ENCODE peak calls at places on chromosomes 12 and 14, in four cellular contexts. J, N, K and E are unnamed samples.

GRCh38 chr12:57195186-57195585 is 21.4 kb upstream of the NXPH4 start:
- DNase-seq in N (no peak), K (no peak), J (no peak), E (no peak)

GRCh38 chr12:15404485-15404884 is 82.2 kb downstream of the PTPRO start:
- DNase-seq in J (no peak), K (no peak), N (no peak), E (no peak)

GRCh38 chr14:72609205-72609916 is 284.5 kb downstream of the DPF3 start:
- DNase-seq in K (peak; percentile 17), J (no peak), N (peak; percentile 12), E (no peak)

GRCh38 chr12:132597333-132598283 is 12.8 kb downstream of the LRCOL1 start:
- DNase-seq in J (peak; percentile 23), K (peak; percentile 62), N (no peak), E (peak; percentile 74)

GRCh38 chr12:109310247-109311125 is 1.4 kb upstream of the FOXN4 start:
- DNase-seq in J (no peak), N (no peak), K (peak; percentile 58), E (no peak)

GRCh38 chr12:57242691-57243454 is 8.1 kb downstream of the STAC3 start:
- DNase-seq in J (peak; percentile 35), K (peak; percentile 100), N (peak; percentile 96), E (peak; percentile 95)

GRCh38 chr12:119659289-119659897 is 8.5 kb upstream of the PRKAB1 start:
- DNase-seq in N (no peak), J (peak; percentile 24), K (no peak), E (no peak)

GRCh38 chr12:82207556-82207955 is 150.6 kb downstream of the CCDC59 start:
- DNase-seq in N (no peak), K (no peak), J (no peak), E (no peak)

GRCh38 chr12:44873898-44874297 is 2.2 kb downstream of the NELL2 start:
- DNase-seq in N (no peak), K (no peak), J (peak; percentile 4), E (peak; percentile 27)

GRCh38 chr14:91352101-91352500 is 65.5 kb downstream of the CCDC88C start:
- DNase-seq in K (no peak), J (no peak), N (no peak), E (no peak)

GRCh38 chr14:65179918-65180724 is 77.8 kb upstream of the MAX start:
- DNase-seq in K (no peak), N (no peak), J (peak; percentile 89), E (no peak)

GRCh38 chr12:45192041-45192695 is 23.7 kb upstream of the ANO6 start:
- DNase-seq in N (no peak), J (peak; percentile 73), K (no peak), E (peak; percentile 98)

GRCh38 chr14:101193845-101194355 is 290.4 kb upstream of the RTL1 start:
- DNase-seq in K (no peak), N (no peak), J (no peak), E (no peak)

GRCh38 chr14:55160989-55161388 is 30.4 kb downstream of the DLGAP5 start:
- DNase-seq in K (no peak), J (peak; percentile 54), N (no peak), E (no peak)

GRCh38 chr14:90091393-90091792 is 29.6 kb downstream of the KCNK13 start:
- DNase-seq in N (no peak), K (no peak), J (peak; percentile 20), E (no peak)

GRCh38 chr12:129119537-129119936 is 266.3 kb downstream of the GLT1D1 start:
- DNase-seq in K (no peak), N (no peak), J (no peak), E (peak; percentile 39)

GRCh38 chr12:92539966-92540791 is 162.6 kb upstream of the PLEKHG7 start:
- DNase-seq in K (peak; percentile 50), N (peak; percentile 41), J (no peak), E (peak; percentile 34)

GRCh38 chr12:13816394-13816793 is 165.0 kb downstream of the GRIN2B start:
- DNase-seq in J (no peak), N (no peak), K (no peak), E (peak; percentile 76)

DNA sequence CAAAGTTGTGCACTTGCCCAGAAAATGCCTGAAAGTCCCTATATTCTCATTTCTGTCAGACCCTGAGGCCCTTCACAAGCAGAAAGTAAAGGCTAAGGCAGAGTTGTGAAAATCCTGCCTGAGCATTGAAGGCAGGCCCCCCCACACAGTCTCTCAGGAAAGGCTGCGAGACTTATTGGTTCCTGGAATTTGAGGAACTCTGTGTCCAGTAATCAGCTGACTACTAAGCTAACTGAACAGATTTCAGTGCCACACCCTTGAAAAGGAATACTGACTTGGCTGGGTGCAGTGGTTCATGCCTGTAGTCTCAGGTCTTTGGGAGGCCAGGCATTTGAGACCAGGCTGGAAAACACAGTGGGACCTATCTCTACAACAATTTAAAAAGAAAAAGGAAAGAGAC is 21.1 kb upstream of the PPP2R5E start:
- DNase-seq in N (no peak), J (no peak), K (no peak), E (no peak)
- H3K56ac ChIP-seq in N (no peak overlapping the region), J (no peak overlapping the region), K (no peak overlapping the region), E (no peak overlapping the region)

GRCh38 chr14:68660495-68660894 is 132.4 kb downstream of the ZFP36L1 start:
- DNase-seq in J (no peak), K (peak; percentile 46), N (no peak), E (no peak)
- H3K18ac ChIP-seq in J (no peak overlapping the region), K (no peak overlapping the region), N (no peak overlapping the region), E (no peak overlapping the region)

GRCh38 chr12:28709996-28710685 is 438.9 kb upstream of the FAR2 start:
- DNase-seq in N (no peak), K (no peak), J (peak; percentile 41), E (no peak)
- H3K27ac ChIP-seq in N (no peak overlapping the region), K (no peak overlapping the region), J (no peak overlapping the region), E (no peak overlapping the region)

DNA sequence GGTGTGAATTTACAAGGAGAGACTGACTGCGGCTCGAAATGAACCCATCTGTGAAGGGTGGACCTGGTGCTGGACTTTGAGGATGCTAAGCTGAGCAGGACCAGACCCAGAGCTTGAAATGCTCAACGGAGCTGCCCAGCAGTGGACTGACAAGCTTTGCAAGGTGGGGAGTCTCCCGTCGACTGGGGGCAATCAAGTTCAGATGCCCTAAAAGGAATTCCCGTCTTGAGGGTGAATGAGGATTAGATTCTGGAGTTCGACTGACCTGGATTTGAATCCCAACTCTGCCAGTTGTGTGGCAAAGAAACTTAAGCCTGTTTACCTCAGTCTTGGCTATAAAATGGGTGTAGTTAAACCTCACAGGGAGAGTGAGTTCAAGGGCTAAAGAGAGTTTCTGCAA is 204.4 kb upstream of the LHX5 start:
- DNase-seq in J (no peak), K (no peak), N (no peak), E (no peak)
- H3K56ac ChIP-seq in J (no peak overlapping the region), K (no peak overlapping the region), N (no peak overlapping the region), E (no peak overlapping the region)

GRCh38 chr12:52909256-52909655 is 4.4 kb upstream of the KRT8 start:
- DNase-seq in N (no peak), K (no peak), J (no peak), E (no peak)

GRCh38 chr12:52912711-52913423 is 8.0 kb upstream of the KRT8 start:
- DNase-seq in K (no peak), J (no peak), N (no peak), E (no peak)

GRCh38 chr12:52907092-52907810 is 2.4 kb upstream of the KRT8 start:
- DNase-seq in N (peak; percentile 65), K (no peak), J (no peak), E (peak; percentile 84)

GRCh38 chr12:52910248-52910883 is 5.5 kb upstream of the KRT8 start:
- DNase-seq in J (no peak), N (peak; percentile 30), K (no peak), E (no peak)

DNA sequence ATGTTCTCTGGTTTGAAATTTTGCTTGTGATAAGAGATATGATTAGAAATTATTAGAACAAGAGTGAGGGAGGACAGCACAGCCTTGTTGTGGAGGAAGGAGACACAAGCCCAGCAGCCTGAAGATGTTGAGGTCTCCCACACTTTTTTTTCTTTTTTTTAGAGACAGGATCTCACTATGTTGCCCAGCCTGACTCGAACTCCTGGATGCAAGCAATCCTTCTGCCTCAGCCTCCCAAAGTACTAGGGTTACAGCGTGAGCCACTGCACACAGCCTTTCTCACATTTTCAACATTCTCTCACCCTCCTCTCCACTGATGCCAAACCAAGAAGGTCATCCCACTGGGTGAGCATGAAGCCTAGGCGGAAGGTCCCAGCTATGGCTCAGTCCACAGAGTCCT is 4.9 kb upstream of the KRT8 start:
- DNase-seq in K (no peak), J (no peak), N (no peak), E (no peak)
- H3K18ac ChIP-seq in K (no peak overlapping the region), J (no peak overlapping the region), N (no peak overlapping the region), E (peak overlapping the region; percentile 13)

GRCh38 chr12:67944093-67944492 is 45.2 kb upstream of the IFNG-AS1 start:
- DNase-seq in N (no peak), J (no peak), K (no peak), E (no peak)
- H3K27ac ChIP-seq in N (no peak overlapping the region), J (no peak overlapping the region), K (no peak overlapping the region), E (no peak overlapping the region)

DNA sequence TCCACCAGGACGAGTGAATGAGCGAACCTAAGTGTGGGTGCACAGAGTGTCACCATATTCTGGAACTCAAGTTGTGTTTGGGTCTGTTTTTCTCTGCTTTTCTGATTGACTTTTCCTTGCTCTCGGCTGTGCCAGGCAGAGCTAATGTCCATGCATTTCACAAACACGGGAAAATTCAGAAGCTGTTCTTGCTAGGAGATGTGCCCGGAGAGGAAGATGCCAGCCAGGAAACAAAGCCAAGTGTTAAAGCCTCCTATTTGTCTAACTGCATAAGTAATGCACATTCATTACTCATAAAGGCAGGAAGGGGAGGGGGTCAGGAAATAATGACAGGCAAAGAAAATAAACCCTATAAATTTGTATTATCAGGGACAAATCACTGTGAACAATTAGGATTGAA is 250.4 kb upstream of the SFSWAP start:
- DNase-seq in J (no peak), K (no peak), N (peak; percentile 12), E (no peak)
- H3K56ac ChIP-seq in J (no peak overlapping the region), K (no peak overlapping the region), N (no peak overlapping the region), E (no peak overlapping the region)

GRCh38 chr12:1593232-1594044 is 943 bp downstream of the FBXL14 start:
- DNase-seq in N (peak; percentile 75), J (no peak), K (peak; percentile 75), E (peak; percentile 60)
- H3K18ac ChIP-seq in N (no peak overlapping the region), J (no peak overlapping the region), K (no peak overlapping the region), E (peak overlapping the region; percentile 86)

GRCh38 chr12:32921397-32921796 is 24.8 kb upstream of the PKP2 start:
- DNase-seq in J (no peak), K (no peak), N (no peak), E (no peak)
- H3K27ac ChIP-seq in J (no peak overlapping the region), K (no peak overlapping the region), N (no peak overlapping the region), E (no peak overlapping the region)

GRCh38 chr12:117884161-117884560 is 84.6 kb downstream of the KSR2 start:
- DNase-seq in N (no peak), K (no peak), J (no peak), E (no peak)
- H3K56ac ChIP-seq in N (no peak overlapping the region), K (no peak overlapping the region), J (no peak overlapping the region), E (no peak overlapping the region)